ENCODE peak calls at places on chromosomes 4 and X, in six cellular contexts. D, E, K, G, H and Z are unnamed samples.

GRCh38 chrX:39969099-39969825 is 128.5 kb downstream of the BCOR start:
- DNase-seq in D (no peak), E (no peak), K (no peak), G (peak), H (no peak), Z (no peak)

GRCh38 chr4:128604840-128605239 is 204.7 kb upstream of the JADE1 start:
- DNase-seq in D (no peak), E (no peak), K (no peak), G (no peak), H (no peak), Z (peak)

GRCh38 chr4:152115794-152116193 is 355.0 kb upstream of the GATB start:
- DNase-seq in D (no peak), E (no peak), K (no peak), G (peak), H (no peak), Z (no peak)

GRCh38 chr4:59127748-59128147 is 2017.6 kb upstream of the IGFBP7 start:
- DNase-seq in D (no peak), E (no peak), K (no peak), G (no peak), H (no peak), Z (no peak)

GRCh38 chr4:127917151-127917550 is 36.5 kb downstream of the PLK4 start:
- DNase-seq in D (no peak), E (no peak), K (no peak), G (no peak), H (no peak), Z (no peak)

GRCh38 chr4:61200195-61200990 is at the start of gene ADGRL3:
- DNase-seq in D (no peak), E (no peak), K (no peak), G (no peak), H (no peak), Z (no peak)

GRCh38 chrX:130171446-130172126 is at the start of gene RAB33A:
- DNase-seq in D (no peak), E (no peak), K (no peak), G (no peak), H (no peak), Z (peak)

GRCh38 chr4:48470570-48470969 is 12.6 kb upstream of the SLC10A4 start:
- DNase-seq in D (no peak), E (no peak), K (no peak), G (no peak), H (no peak), Z (no peak)

GRCh38 chrX:110210417-110211139 is 107.3 kb downstream of the AMMECR1 start:
- DNase-seq in D (peak), E (peak), K (peak), G (peak), H (no peak), Z (no peak)

GRCh38 chrX:15395794-15396193 is 11.6 kb upstream of the VEGFD start:
- DNase-seq in D (no peak), E (no peak), K (no peak), G (no peak), H (no peak), Z (no peak)

GRCh38 chr4:1448589-1449420 is 42.6 kb upstream of the NKX1-1 start:
- DNase-seq in D (no peak), E (no peak), K (no peak), G (no peak), H (no peak), Z (peak)

GRCh38 chr4:146916479-146917076 is 29.1 kb downstream of the TTC29 start:
- DNase-seq in D (peak), E (peak), K (peak), G (peak), H (peak), Z (peak)

GRCh38 chr4:87835732-87836131 is 3.0 kb downstream of the MEPE start:
- DNase-seq in D (no peak), E (no peak), K (no peak), G (no peak), H (no peak), Z (no peak)

GRCh38 chr4:99642725-99643489 is 14.7 kb downstream of the C4orf54 start:
- DNase-seq in D (no peak), E (no peak), K (no peak), G (no peak), H (no peak), Z (no peak)

GRCh38 chr4:153260152-153260551 is 55.9 kb downstream of the TRIM2 start:
- DNase-seq in D (no peak), E (no peak), K (no peak), G (no peak), H (no peak), Z (no peak)

GRCh38 chrX:102768984-102769761 is 48.6 kb downstream of the GPRASP3 start:
- DNase-seq in D (peak), E (peak), K (peak), G (peak), H (peak), Z (peak)

GRCh38 chrX:102067966-102068723 is 57.3 kb upstream of the TCEAL2 start:
- DNase-seq in D (peak), E (peak), K (no peak), G (peak), H (peak), Z (peak)

GRCh38 chrX:16970977-16971376 is 24.5 kb downstream of the REPS2 start:
- DNase-seq in D (no peak), E (no peak), K (no peak), G (no peak), H (no peak), Z (peak)

GRCh38 chr4:153788064-153788418 is 842 bp downstream of the SFRP2 start:
- DNase-seq in D (no peak), E (no peak), K (no peak), G (no peak), H (no peak), Z (no peak)

DNA sequence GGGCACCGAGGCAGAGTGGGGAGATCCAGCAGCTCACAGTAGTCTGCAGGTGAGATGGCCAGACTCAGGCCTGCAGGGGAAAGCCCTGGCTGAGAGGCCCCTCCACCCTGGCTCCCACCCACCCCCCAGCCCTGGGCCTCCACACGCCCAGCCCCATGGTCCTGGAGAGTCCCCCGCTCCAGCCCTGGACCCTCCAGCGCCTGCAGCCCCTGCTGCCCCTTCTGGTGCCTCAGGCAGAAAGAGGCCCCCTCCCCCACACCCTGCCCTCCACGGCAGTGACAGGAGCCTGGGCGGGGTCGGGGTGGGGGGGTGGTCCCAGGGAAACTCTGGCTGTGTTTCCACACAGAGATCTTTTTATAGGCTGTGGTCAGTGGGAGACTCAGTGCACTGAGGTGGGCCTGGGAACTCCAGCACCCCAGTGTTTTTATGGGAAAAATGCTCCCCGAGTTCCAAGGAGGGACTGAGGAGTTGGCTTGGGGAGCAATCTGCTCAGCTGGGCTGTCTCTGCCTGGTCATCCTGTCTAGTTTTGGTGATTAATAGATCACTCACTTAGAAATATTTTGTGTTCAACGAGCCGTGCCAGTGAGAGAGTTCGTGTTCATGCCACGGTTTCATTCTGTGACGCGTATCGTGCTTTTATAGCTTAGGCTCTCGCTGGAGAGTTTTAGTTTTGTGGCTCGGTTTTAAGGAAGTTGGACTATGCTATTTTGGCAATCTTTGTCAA is 53.1 kb upstream of the HGFAC start:
- DNase-seq in D (no peak), E (no peak), K (no peak), G (peak), H (peak), Z (peak)
- TF ChIP-seq POLR2A in D (no peak), E (no peak), K (no peak), G (no peak), H (no peak), Z (no peak)

GRCh38 chr4:169337510-169337909 is 66.8 kb upstream of the SH3RF1 start:
- DNase-seq in D (no peak), E (no peak), K (no peak), G (no peak), H (no peak), Z (no peak)

GRCh38 chr4:169333265-169333664 is 62.5 kb upstream of the SH3RF1 start:
- DNase-seq in D (no peak), E (no peak), K (no peak), G (no peak), H (no peak), Z (no peak)

GRCh38 chr4:169332595-169332994 is 61.8 kb upstream of the SH3RF1 start:
- DNase-seq in D (no peak), E (no peak), K (no peak), G (peak), H (no peak), Z (no peak)

GRCh38 chr4:169334335-169334734 is 63.6 kb upstream of the SH3RF1 start:
- DNase-seq in D (no peak), E (no peak), K (no peak), G (no peak), H (no peak), Z (no peak)

DNA sequence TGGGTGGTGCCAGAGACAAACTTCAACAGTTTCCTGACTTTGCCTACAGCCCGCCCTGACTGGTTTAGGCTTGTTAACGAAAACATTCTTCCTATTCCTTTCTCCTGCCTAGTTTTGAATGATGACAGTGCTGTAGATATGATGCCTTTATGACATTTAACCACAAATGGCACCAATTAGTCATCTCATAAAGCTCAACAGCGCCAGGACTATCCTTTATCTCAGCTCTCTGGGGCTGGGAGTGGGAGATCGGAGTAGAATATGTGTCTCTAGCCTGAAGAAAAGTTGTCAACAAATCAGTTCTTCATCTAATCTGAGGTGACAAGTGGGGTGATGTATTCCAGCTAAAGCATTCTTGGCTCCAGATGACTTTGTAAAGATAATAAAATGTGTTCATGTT is 64.6 kb upstream of the SH3RF1 start:
- DNase-seq in D (no peak), E (no peak), K (no peak), G (no peak), H (no peak), Z (no peak)
- TF ChIP-seq CTCF in D (no peak), E (no peak), K (no peak), G (no peak), H (no peak), Z (no peak)

GRCh38 chr4:8261851-8262535 is 7.6 kb upstream of the HTRA3 start:
- DNase-seq in D (no peak), E (no peak), K (no peak), G (no peak), H (no peak), Z (no peak)
- TF ChIP-seq MAX in D (no peak), E (no peak), K (no peak), G (no peak), H (no peak), Z (no peak)

GRCh38 chr4:42656736-42656985 is 244 bp downstream of the ATP8A1 start:
- DNase-seq in D (no peak), E (no peak), K (no peak), G (no peak), H (no peak), Z (no peak)

GRCh38 chr4:42654606-42655005 is 2.3 kb downstream of the ATP8A1 start:
- DNase-seq in D (peak), E (no peak), K (peak), G (peak), H (no peak), Z (peak)

GRCh38 chr4:42655921-42656735 is 777 bp downstream of the ATP8A1 start:
- DNase-seq in D (peak), E (peak), K (no peak), G (peak), H (no peak), Z (peak)

GRCh38 chr4:42655248-42655647 is 1.7 kb downstream of the ATP8A1 start:
- DNase-seq in D (no peak), E (no peak), K (no peak), G (peak), H (no peak), Z (peak)

GRCh38 chr4:42656986-42657792 is at the start of gene ATP8A1:
- DNase-seq in D (peak), E (peak), K (peak), G (peak), H (no peak), Z (peak)
- TF ChIP-seq POLR2A in D (peak), E (peak), K (peak), G (peak), H (peak), Z (peak)

GRCh38 chrX:9824554-9824953 is 38.3 kb downstream of the SHROOM2 start:
- DNase-seq in D (peak), E (no peak), K (no peak), G (no peak), H (no peak), Z (no peak)

GRCh38 chrX:9825966-9826365 is 39.7 kb downstream of the SHROOM2 start:
- DNase-seq in D (peak), E (no peak), K (no peak), G (no peak), H (no peak), Z (no peak)

GRCh38 chrX:9825129-9825865 is 39.1 kb downstream of the SHROOM2 start:
- DNase-seq in D (no peak), E (no peak), K (no peak), G (peak), H (no peak), Z (no peak)

GRCh38 chrX:9832811-9833210 is 46.6 kb downstream of the SHROOM2 start:
- DNase-seq in D (no peak), E (no peak), K (no peak), G (peak), H (no peak), Z (peak)

DNA sequence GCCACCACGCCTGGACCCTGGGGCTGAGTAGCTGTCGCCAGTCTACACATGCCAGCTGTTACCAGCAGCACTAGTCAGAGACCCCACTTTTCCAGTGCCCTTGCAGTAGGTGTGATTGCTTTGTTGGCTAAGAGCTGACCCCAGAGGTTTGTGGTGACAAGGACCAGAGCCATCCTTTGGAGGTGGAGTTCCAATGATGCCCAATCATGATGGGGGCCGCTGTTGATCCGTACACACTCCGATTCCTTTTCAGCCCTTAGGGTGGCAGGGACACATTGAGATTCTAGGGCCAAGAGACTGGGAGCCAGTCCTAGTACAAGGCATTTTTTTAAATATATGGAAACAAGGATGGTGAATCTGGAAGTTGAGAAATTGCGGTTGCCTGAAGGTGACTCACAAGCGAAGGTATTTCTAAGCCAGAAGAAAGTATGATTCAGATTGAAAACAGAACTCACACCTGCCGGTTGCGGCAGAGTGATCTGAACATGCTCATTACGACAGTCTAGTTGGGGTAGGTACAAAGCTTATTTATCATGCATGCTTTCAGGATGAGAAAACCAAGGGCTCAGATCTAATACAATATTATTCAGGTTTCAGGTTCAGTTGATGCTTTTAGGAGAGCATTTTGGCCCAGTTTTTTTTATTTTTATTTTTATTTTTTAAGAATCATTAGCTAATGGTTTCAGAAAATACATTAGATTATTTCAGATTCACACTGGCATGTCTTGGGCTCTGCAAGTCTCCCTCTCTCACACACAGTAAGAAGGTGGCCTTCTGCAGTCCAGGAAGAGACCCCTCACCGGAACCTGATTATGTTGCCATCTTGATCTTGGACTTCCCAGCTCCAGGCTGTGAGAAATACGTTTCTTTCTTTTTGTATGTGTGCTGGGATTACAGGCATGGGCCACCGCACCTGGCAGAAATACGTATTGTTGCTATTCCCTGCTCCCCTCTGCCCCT is 43.4 kb downstream of the SHROOM2 start:
- DNase-seq in D (no peak), E (peak), K (peak), G (no peak), H (peak), Z (no peak)
- TF ChIP-seq CTCF in D (no peak), E (no peak), K (peak), G (no peak), H (no peak), Z (no peak)

DNA sequence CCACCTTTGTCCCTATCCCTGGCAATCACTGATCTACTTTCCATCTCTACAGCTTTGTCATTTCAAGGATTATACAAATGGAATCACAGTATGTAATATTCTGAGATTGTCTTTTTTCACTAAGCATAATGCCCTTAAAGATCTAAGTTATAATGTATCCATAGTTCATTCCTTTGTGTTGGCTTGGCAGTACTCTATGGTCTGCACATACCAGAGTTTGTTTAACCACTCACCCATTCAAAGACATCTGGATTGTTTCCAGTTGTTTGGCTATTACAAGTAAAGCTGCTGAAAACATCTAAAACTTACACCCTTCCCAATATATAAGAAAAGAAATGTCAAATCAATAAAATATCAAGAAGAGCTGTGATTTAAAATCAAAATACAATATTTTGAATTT is 26.0 kb upstream of the AWAT1 start:
- DNase-seq in D (no peak), E (no peak), K (no peak), G (no peak), H (no peak), Z (no peak)
- TF ChIP-seq MAX in D (no peak), E (no peak), K (no peak), G (no peak), H (no peak), Z (no peak)

GRCh38 chr4:46081674-46082073 is 42.2 kb downstream of the GABRG1 start:
- DNase-seq in D (no peak), E (no peak), K (no peak), G (no peak), H (no peak), Z (no peak)
- TF ChIP-seq POLR2A in D (no peak), E (no peak), K (no peak), G (no peak), H (no peak), Z (no peak)

GRCh38 chr4:176561368-176561767 is 231.4 kb downstream of the VEGFC start:
- DNase-seq in D (no peak), E (no peak), K (no peak), G (no peak), H (no peak), Z (no peak)
- TF ChIP-seq CTCF in D (no peak), E (no peak), K (no peak), G (no peak), H (no peak), Z (no peak)

GRCh38 chr4:120716346-120716745 is 206.2 kb downstream of the PRDM5 start:
- DNase-seq in D (no peak), E (no peak), K (no peak), G (no peak), H (no peak), Z (no peak)
- TF ChIP-seq MAX in D (no peak), E (no peak), K (no peak), G (no peak), H (no peak), Z (no peak)